ENCODE peak calls at places on chromosomes 13 and 19, in eight cellular contexts. One of them, this sample, is unnamed. For H3K4me1, the result is how much of the 10 kb centered on the place peaks cover.

GRCh38 chr19:41426952-41427646 is at the start of gene B3GNT8:
- DNase-seq in mucosa of descending colon: peak
- DNase-seq in breast epithelium: peak
- DNase-seq in BE2C: peak
- DNase-seq in upper lobe of left lung: peak
- DNase-seq in psoas muscle: peak
- DNase-seq in upper lobe of right lung: peak
- DNase-seq in body of pancreas: peak
- DNase-seq in this sample: peak

GRCh38 chr19:40519352-40520322 is 52.8 kb downstream of the SPTBN4 start:
- DNase-seq in mucosa of descending colon: no peak
- DNase-seq in body of pancreas: no peak
- DNase-seq in upper lobe of left lung: peak
- DNase-seq in psoas muscle: no peak
- DNase-seq in upper lobe of right lung: peak
- DNase-seq in breast epithelium: no peak
- DNase-seq in BE2C: no peak
- DNase-seq in this sample: no peak

GRCh38 chr13:76350399-76350798 is 535.8 kb downstream of the KCTD12 start:
- DNase-seq in BE2C: no peak
- DNase-seq in upper lobe of left lung: peak
- DNase-seq in upper lobe of right lung: no peak
- DNase-seq in mucosa of descending colon: no peak
- DNase-seq in body of pancreas: peak
- DNase-seq in psoas muscle: no peak
- DNase-seq in breast epithelium: no peak
- DNase-seq in this sample: no peak

GRCh38 chr19:1945899-1946298 is 4.9 kb downstream of the CSNK1G2 start:
- DNase-seq in upper lobe of right lung: peak
- DNase-seq in BE2C: peak
- DNase-seq in breast epithelium: peak
- DNase-seq in body of pancreas: peak
- DNase-seq in mucosa of descending colon: peak
- DNase-seq in upper lobe of left lung: peak
- DNase-seq in psoas muscle: peak
- DNase-seq in this sample: no peak

GRCh38 chr13:27847669-27848068 is 55.4 kb downstream of the GSX1 start:
- DNase-seq in mucosa of descending colon: no peak
- DNase-seq in psoas muscle: no peak
- DNase-seq in upper lobe of right lung: no peak
- DNase-seq in body of pancreas: no peak
- DNase-seq in upper lobe of left lung: no peak
- DNase-seq in BE2C: no peak
- DNase-seq in breast epithelium: no peak
- DNase-seq in this sample: no peak

GRCh38 chr13:48121733-48122132 is 26.8 kb upstream of the MED4 start:
- DNase-seq in body of pancreas: peak
- DNase-seq in psoas muscle: no peak
- DNase-seq in mucosa of descending colon: no peak
- DNase-seq in BE2C: no peak
- DNase-seq in breast epithelium: no peak
- DNase-seq in upper lobe of left lung: no peak
- DNase-seq in upper lobe of right lung: no peak
- DNase-seq in this sample: no peak

GRCh38 chr13:40533072-40533471 is 133.4 kb downstream of the FOXO1 start:
- DNase-seq in mucosa of descending colon: no peak
- DNase-seq in body of pancreas: no peak
- DNase-seq in upper lobe of right lung: no peak
- DNase-seq in BE2C: no peak
- DNase-seq in psoas muscle: no peak
- DNase-seq in upper lobe of left lung: no peak
- DNase-seq in breast epithelium: no peak
- DNase-seq in this sample: no peak

GRCh38 chr13:113998781-113999617 is 25.1 kb upstream of the C13orf46 start:
- DNase-seq in upper lobe of left lung: no peak
- DNase-seq in breast epithelium: no peak
- DNase-seq in psoas muscle: no peak
- DNase-seq in upper lobe of right lung: no peak
- DNase-seq in body of pancreas: no peak
- DNase-seq in mucosa of descending colon: peak
- DNase-seq in BE2C: no peak
- DNase-seq in this sample: no peak

GRCh38 chr13:112146073-112146360 is 79.1 kb downstream of the SOX1 start:
- DNase-seq in breast epithelium: no peak
- DNase-seq in BE2C: no peak
- DNase-seq in upper lobe of left lung: no peak
- DNase-seq in upper lobe of right lung: peak
- DNase-seq in body of pancreas: no peak
- DNase-seq in psoas muscle: no peak
- DNase-seq in mucosa of descending colon: no peak
- DNase-seq in this sample: no peak

GRCh38 chr19:18939922-18940775 is 868 bp downstream of the HOMER3 start:
- DNase-seq in BE2C: no peak
- DNase-seq in upper lobe of left lung: peak
- DNase-seq in upper lobe of right lung: peak
- DNase-seq in breast epithelium: no peak
- DNase-seq in body of pancreas: peak
- DNase-seq in psoas muscle: peak
- DNase-seq in mucosa of descending colon: peak
- DNase-seq in this sample: no peak

DNA sequence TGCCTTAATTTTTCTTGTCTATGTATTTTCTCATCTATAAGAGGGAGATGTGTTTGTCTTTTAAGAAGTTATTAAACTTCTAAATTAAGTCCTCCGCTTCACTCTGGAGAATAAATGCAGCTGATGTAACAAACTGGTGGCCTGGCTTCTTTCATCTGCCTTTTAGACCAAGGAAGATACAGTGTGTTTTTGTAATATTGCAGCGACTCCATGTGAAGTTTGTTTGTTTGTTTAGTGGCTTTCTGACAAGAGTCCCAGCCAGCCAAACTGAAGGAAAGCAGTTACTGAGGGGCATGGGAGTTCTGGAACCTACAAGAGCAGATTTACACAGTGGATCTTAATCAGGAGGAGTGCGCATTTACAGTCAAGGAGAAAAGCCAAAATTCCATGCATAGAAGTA is 56.4 kb downstream of the KLF12 start:
- DNase-seq in BE2C: no peak
- DNase-seq in psoas muscle: no peak
- DNase-seq in breast epithelium: no peak
- DNase-seq in upper lobe of left lung: no peak
- DNase-seq in body of pancreas: no peak
- DNase-seq in upper lobe of right lung: no peak
- DNase-seq in mucosa of descending colon: no peak
- DNase-seq in this sample: no peak
- H3K4me1 ChIP-seq in BE2C: under half
- H3K4me1 ChIP-seq in psoas muscle: under half
- H3K4me1 ChIP-seq in breast epithelium: under half
- H3K4me1 ChIP-seq in upper lobe of left lung: under half
- H3K4me1 ChIP-seq in body of pancreas: under half
- H3K4me1 ChIP-seq in upper lobe of right lung: under half
- H3K4me1 ChIP-seq in mucosa of descending colon: under half
- H3K4me1 ChIP-seq in this sample: under half

GRCh38 chr19:17110599-17110966 is 35.0 kb downstream of the MYO9B start:
- DNase-seq in breast epithelium: no peak
- DNase-seq in upper lobe of left lung: no peak
- DNase-seq in mucosa of descending colon: no peak
- DNase-seq in upper lobe of right lung: no peak
- DNase-seq in psoas muscle: no peak
- DNase-seq in body of pancreas: no peak
- DNase-seq in BE2C: no peak
- DNase-seq in this sample: no peak

GRCh38 chr19:17113127-17113785 is 37.7 kb downstream of the MYO9B start:
- DNase-seq in mucosa of descending colon: no peak
- DNase-seq in psoas muscle: no peak
- DNase-seq in breast epithelium: no peak
- DNase-seq in upper lobe of left lung: peak
- DNase-seq in body of pancreas: no peak
- DNase-seq in upper lobe of right lung: no peak
- DNase-seq in BE2C: no peak
- DNase-seq in this sample: no peak

GRCh38 chr19:17111766-17112165 is 36.2 kb downstream of the MYO9B start:
- DNase-seq in BE2C: no peak
- DNase-seq in upper lobe of left lung: no peak
- DNase-seq in psoas muscle: no peak
- DNase-seq in upper lobe of right lung: no peak
- DNase-seq in body of pancreas: no peak
- DNase-seq in breast epithelium: no peak
- DNase-seq in mucosa of descending colon: no peak
- DNase-seq in this sample: no peak

GRCh38 chr19:17112700-17113099 is 37.1 kb downstream of the MYO9B start:
- DNase-seq in BE2C: no peak
- DNase-seq in body of pancreas: peak
- DNase-seq in upper lobe of left lung: peak
- DNase-seq in psoas muscle: no peak
- DNase-seq in mucosa of descending colon: no peak
- DNase-seq in upper lobe of right lung: no peak
- DNase-seq in breast epithelium: no peak
- DNase-seq in this sample: no peak

DNA sequence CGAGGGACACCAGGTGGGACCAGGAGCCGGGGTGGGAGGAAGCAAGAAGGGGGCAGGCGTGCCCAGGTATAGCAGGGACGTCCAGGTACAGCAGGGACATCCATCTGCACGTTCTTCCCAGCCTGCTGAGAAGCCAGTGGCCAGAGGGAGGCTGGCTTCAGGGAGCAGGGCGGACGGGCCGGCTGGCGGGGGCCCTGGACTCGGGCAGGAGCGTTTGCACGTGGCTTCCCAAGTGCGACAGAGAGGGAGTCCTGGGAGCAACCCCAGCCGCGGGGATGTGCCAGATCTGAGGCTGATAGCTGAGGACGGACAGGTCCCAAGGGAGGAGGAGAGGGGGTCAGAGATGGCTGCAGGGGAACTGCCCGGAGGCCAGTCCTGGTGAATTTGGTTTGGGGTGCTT is 36.7 kb downstream of the MYO9B start:
- DNase-seq in mucosa of descending colon: no peak
- DNase-seq in breast epithelium: no peak
- DNase-seq in upper lobe of left lung: no peak
- DNase-seq in body of pancreas: no peak
- DNase-seq in psoas muscle: no peak
- DNase-seq in BE2C: no peak
- DNase-seq in upper lobe of right lung: no peak
- DNase-seq in this sample: no peak
- H3K4me1 ChIP-seq in mucosa of descending colon: under half
- H3K4me1 ChIP-seq in breast epithelium: under half
- H3K4me1 ChIP-seq in upper lobe of left lung: under half
- H3K4me1 ChIP-seq in body of pancreas: under half
- H3K4me1 ChIP-seq in psoas muscle: under half
- H3K4me1 ChIP-seq in BE2C: under half
- H3K4me1 ChIP-seq in upper lobe of right lung: under half
- H3K4me1 ChIP-seq in this sample: under half

DNA sequence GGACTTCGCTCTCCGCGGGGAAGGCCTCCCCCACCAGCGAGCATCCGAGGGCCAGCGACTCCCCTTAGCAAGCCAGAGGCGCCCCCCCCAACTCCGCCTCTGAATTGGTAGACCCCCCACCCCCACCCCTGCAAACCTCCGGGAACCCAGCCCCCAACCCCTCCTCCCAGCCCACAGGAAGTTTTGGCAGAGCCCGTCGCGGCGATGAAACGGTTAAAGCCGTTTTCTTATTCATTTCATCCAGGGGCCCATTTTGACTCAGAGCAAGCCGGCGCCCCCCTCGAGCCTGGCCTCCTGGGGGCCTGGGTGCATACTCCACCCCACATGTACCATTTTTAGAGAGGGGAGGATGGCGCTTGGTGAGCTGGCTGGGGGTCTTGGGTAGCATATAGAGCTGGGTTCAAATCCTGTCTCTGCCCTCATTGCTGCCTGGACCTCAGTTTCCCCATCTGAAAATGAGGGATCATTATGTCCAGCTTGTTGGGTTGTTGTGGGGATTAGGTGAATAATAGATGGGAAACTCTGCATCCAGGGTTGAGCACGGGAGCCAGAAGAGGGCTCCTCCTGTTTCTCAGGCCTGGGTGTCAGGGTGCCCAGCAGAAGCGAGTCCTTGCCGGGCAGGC is 7.9 kb upstream of the JUNB start:
- DNase-seq in psoas muscle: no peak
- DNase-seq in upper lobe of right lung: no peak
- DNase-seq in breast epithelium: no peak
- DNase-seq in BE2C: no peak
- DNase-seq in upper lobe of left lung: no peak
- DNase-seq in mucosa of descending colon: no peak
- DNase-seq in body of pancreas: no peak
- DNase-seq in this sample: no peak
- H3K4me1 ChIP-seq in psoas muscle: under half
- H3K4me1 ChIP-seq in upper lobe of right lung: half or more
- H3K4me1 ChIP-seq in breast epithelium: under half
- H3K4me1 ChIP-seq in BE2C: under half
- H3K4me1 ChIP-seq in upper lobe of left lung: half or more
- H3K4me1 ChIP-seq in mucosa of descending colon: half or more
- H3K4me1 ChIP-seq in body of pancreas: half or more
- H3K4me1 ChIP-seq in this sample: half or more

DNA sequence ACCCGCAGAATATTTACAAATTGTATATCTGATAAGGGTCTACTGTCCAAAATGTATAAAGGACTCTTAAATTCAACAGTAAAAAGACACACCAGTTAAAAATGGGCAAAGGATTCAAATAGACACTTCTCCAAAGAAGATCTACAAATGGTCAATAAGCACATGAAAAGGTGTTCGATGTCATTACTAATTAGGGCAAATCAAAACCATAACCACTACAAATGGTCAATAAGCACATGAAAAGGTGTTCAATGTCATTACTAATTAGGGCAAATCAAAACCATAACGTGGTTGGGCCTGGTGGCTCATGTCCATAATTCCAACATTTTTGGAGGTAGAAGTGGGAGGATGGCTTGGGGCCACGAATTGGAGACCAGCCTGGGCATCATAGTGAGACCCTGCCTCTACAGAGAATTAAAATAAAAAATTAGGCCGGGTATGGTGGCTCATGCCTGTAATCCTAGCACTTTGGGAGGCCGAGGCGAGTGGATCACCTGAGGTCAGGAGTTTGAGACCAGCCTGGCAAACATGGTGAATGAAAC is 40.5 kb downstream of the ACTN4 start:
- DNase-seq in body of pancreas: no peak
- DNase-seq in upper lobe of right lung: no peak
- DNase-seq in upper lobe of left lung: no peak
- DNase-seq in BE2C: no peak
- DNase-seq in psoas muscle: no peak
- DNase-seq in mucosa of descending colon: no peak
- DNase-seq in breast epithelium: no peak
- DNase-seq in this sample: no peak
- H3K4me1 ChIP-seq in body of pancreas: half or more
- H3K4me1 ChIP-seq in upper lobe of right lung: half or more
- H3K4me1 ChIP-seq in upper lobe of left lung: half or more
- H3K4me1 ChIP-seq in BE2C: under half
- H3K4me1 ChIP-seq in psoas muscle: half or more
- H3K4me1 ChIP-seq in mucosa of descending colon: half or more
- H3K4me1 ChIP-seq in breast epithelium: under half
- H3K4me1 ChIP-seq in this sample: under half

This sample was measured in CD8-positive, alpha-beta T cell.